ENCODE peak calls at places on chromosomes 4 and X, in nine cellular contexts. One of them, this sample, is unnamed.

GRCh38 chr4:156751486-156751885 is 220.1 kb downstream of the PDGFC start:
- DNase-seq in mesothelial cell of epicardium: no peak
- DNase-seq in EH: peak
- DNase-seq in HFFc6: peak
- DNase-seq in astrocyte of the spinal cord: peak
- DNase-seq in Right ventricle myocardium superior: no peak
- DNase-seq in nucleus accumbens: no peak
- DNase-seq in psoas muscle: no peak
- DNase-seq in posterior vena cava: no peak
- DNase-seq in this sample: no peak

GRCh38 chr4:76611164-76611563 is 176.1 kb downstream of the SHROOM3 start:
- DNase-seq in psoas muscle: no peak
- DNase-seq in mesothelial cell of epicardium: no peak
- DNase-seq in Right ventricle myocardium superior: no peak
- DNase-seq in posterior vena cava: no peak
- DNase-seq in HFFc6: no peak
- DNase-seq in EH: peak
- DNase-seq in astrocyte of the spinal cord: peak
- DNase-seq in nucleus accumbens: no peak
- DNase-seq in this sample: no peak

GRCh38 chr4:139738846-139739613 is 73.4 kb downstream of the MGST2 start:
- DNase-seq in HFFc6: no peak
- DNase-seq in EH: no peak
- DNase-seq in posterior vena cava: no peak
- DNase-seq in Right ventricle myocardium superior: no peak
- DNase-seq in astrocyte of the spinal cord: no peak
- DNase-seq in nucleus accumbens: no peak
- DNase-seq in psoas muscle: no peak
- DNase-seq in mesothelial cell of epicardium: no peak
- DNase-seq in this sample: no peak

GRCh38 chr4:103786014-103786413 is 66.2 kb upstream of the TACR3 start:
- DNase-seq in HFFc6: peak
- DNase-seq in posterior vena cava: no peak
- DNase-seq in psoas muscle: no peak
- DNase-seq in nucleus accumbens: no peak
- DNase-seq in Right ventricle myocardium superior: no peak
- DNase-seq in EH: no peak
- DNase-seq in mesothelial cell of epicardium: no peak
- DNase-seq in astrocyte of the spinal cord: peak
- DNase-seq in this sample: no peak

GRCh38 chr4:17680985-17681920 is 66.8 kb downstream of the MED28 start:
- DNase-seq in Right ventricle myocardium superior: no peak
- DNase-seq in mesothelial cell of epicardium: no peak
- DNase-seq in EH: no peak
- DNase-seq in psoas muscle: no peak
- DNase-seq in HFFc6: no peak
- DNase-seq in nucleus accumbens: no peak
- DNase-seq in posterior vena cava: no peak
- DNase-seq in astrocyte of the spinal cord: no peak
- DNase-seq in this sample: no peak

GRCh38 chrX:16745102-16745501 is 25.7 kb downstream of the SYAP1 start:
- DNase-seq in HFFc6: no peak
- DNase-seq in astrocyte of the spinal cord: no peak
- DNase-seq in Right ventricle myocardium superior: no peak
- DNase-seq in posterior vena cava: no peak
- DNase-seq in psoas muscle: no peak
- DNase-seq in mesothelial cell of epicardium: no peak
- DNase-seq in nucleus accumbens: no peak
- DNase-seq in EH: no peak
- DNase-seq in this sample: no peak

GRCh38 chrX:151790421-151791160 is 56.0 kb downstream of the CNGA2 start:
- DNase-seq in posterior vena cava: no peak
- DNase-seq in Right ventricle myocardium superior: no peak
- DNase-seq in HFFc6: no peak
- DNase-seq in psoas muscle: no peak
- DNase-seq in mesothelial cell of epicardium: no peak
- DNase-seq in astrocyte of the spinal cord: peak
- DNase-seq in nucleus accumbens: no peak
- DNase-seq in EH: peak
- DNase-seq in this sample: no peak

GRCh38 chr4:82758701-82759685 is 39.6 kb downstream of the SCD5 start:
- DNase-seq in astrocyte of the spinal cord: no peak
- DNase-seq in mesothelial cell of epicardium: no peak
- DNase-seq in nucleus accumbens: peak
- DNase-seq in HFFc6: no peak
- DNase-seq in psoas muscle: no peak
- DNase-seq in posterior vena cava: no peak
- DNase-seq in EH: no peak
- DNase-seq in Right ventricle myocardium superior: no peak
- DNase-seq in this sample: no peak

GRCh38 chr4:72843466-72843865 is 226.1 kb downstream of the COX18 start:
- DNase-seq in psoas muscle: no peak
- DNase-seq in mesothelial cell of epicardium: no peak
- DNase-seq in astrocyte of the spinal cord: no peak
- DNase-seq in Right ventricle myocardium superior: no peak
- DNase-seq in EH: peak
- DNase-seq in nucleus accumbens: no peak
- DNase-seq in HFFc6: no peak
- DNase-seq in posterior vena cava: no peak
- DNase-seq in this sample: no peak

GRCh38 chrX:34557733-34558132 is 99.4 kb downstream of the TMEM47 start:
- DNase-seq in EH: no peak
- DNase-seq in HFFc6: no peak
- DNase-seq in astrocyte of the spinal cord: no peak
- DNase-seq in psoas muscle: no peak
- DNase-seq in nucleus accumbens: no peak
- DNase-seq in posterior vena cava: no peak
- DNase-seq in Right ventricle myocardium superior: no peak
- DNase-seq in mesothelial cell of epicardium: no peak
- DNase-seq in this sample: no peak

GRCh38 chrX:2550288-2551020 is 49.7 kb upstream of the DHRSX start:
- DNase-seq in EH: peak
- DNase-seq in HFFc6: peak
- DNase-seq in psoas muscle: no peak
- DNase-seq in astrocyte of the spinal cord: no peak
- DNase-seq in nucleus accumbens: no peak
- DNase-seq in posterior vena cava: no peak
- DNase-seq in mesothelial cell of epicardium: no peak
- DNase-seq in Right ventricle myocardium superior: no peak
- DNase-seq in this sample: no peak

GRCh38 chr4:10640535-10641159 is 43.9 kb downstream of the CLNK start:
- DNase-seq in psoas muscle: no peak
- DNase-seq in Right ventricle myocardium superior: no peak
- DNase-seq in EH: no peak
- DNase-seq in HFFc6: no peak
- DNase-seq in astrocyte of the spinal cord: peak
- DNase-seq in posterior vena cava: no peak
- DNase-seq in mesothelial cell of epicardium: no peak
- DNase-seq in nucleus accumbens: no peak
- DNase-seq in this sample: no peak

GRCh38 chr4:54661156-54661555 is 3.4 kb downstream of the KIT start:
- DNase-seq in Right ventricle myocardium superior: no peak
- DNase-seq in posterior vena cava: no peak
- DNase-seq in HFFc6: peak
- DNase-seq in astrocyte of the spinal cord: peak
- DNase-seq in EH: peak
- DNase-seq in psoas muscle: no peak
- DNase-seq in nucleus accumbens: no peak
- DNase-seq in mesothelial cell of epicardium: no peak
- DNase-seq in this sample: no peak

GRCh38 chr4:174631901-174632758 is 109.8 kb upstream of the HPGD start:
- DNase-seq in astrocyte of the spinal cord: peak
- DNase-seq in Right ventricle myocardium superior: no peak
- DNase-seq in HFFc6: no peak
- DNase-seq in nucleus accumbens: no peak
- DNase-seq in psoas muscle: no peak
- DNase-seq in EH: peak
- DNase-seq in mesothelial cell of epicardium: no peak
- DNase-seq in posterior vena cava: no peak
- DNase-seq in this sample: no peak

GRCh38 chrX:29215251-29215650 is 628.0 kb downstream of the IL1RAPL1 start:
- DNase-seq in EH: no peak
- DNase-seq in astrocyte of the spinal cord: no peak
- DNase-seq in psoas muscle: no peak
- DNase-seq in Right ventricle myocardium superior: no peak
- DNase-seq in posterior vena cava: no peak
- DNase-seq in HFFc6: no peak
- DNase-seq in nucleus accumbens: no peak
- DNase-seq in mesothelial cell of epicardium: no peak
- DNase-seq in this sample: no peak

GRCh38 chr4:8834681-8835220 is 36.9 kb downstream of the HMX1 start:
- DNase-seq in mesothelial cell of epicardium: no peak
- DNase-seq in posterior vena cava: peak
- DNase-seq in HFFc6: no peak
- DNase-seq in psoas muscle: peak
- DNase-seq in nucleus accumbens: no peak
- DNase-seq in Right ventricle myocardium superior: peak
- DNase-seq in astrocyte of the spinal cord: no peak
- DNase-seq in EH: no peak
- DNase-seq in this sample: peak

GRCh38 chr4:120977435-120977997 is 55.0 kb upstream of the PRDM5 start:
- DNase-seq in Right ventricle myocardium superior: no peak
- DNase-seq in HFFc6: peak
- DNase-seq in nucleus accumbens: no peak
- DNase-seq in posterior vena cava: no peak
- DNase-seq in astrocyte of the spinal cord: peak
- DNase-seq in EH: peak
- DNase-seq in mesothelial cell of epicardium: no peak
- DNase-seq in psoas muscle: no peak
- DNase-seq in this sample: no peak

GRCh38 chr4:139295317-139296299 is 5.7 kb upstream of the NAA15 start:
- DNase-seq in mesothelial cell of epicardium: peak
- DNase-seq in nucleus accumbens: peak
- DNase-seq in astrocyte of the spinal cord: peak
- DNase-seq in psoas muscle: peak
- DNase-seq in Right ventricle myocardium superior: peak
- DNase-seq in EH: peak
- DNase-seq in posterior vena cava: peak
- DNase-seq in HFFc6: peak
- DNase-seq in this sample: peak

GRCh38 chr4:126799971-126800722 is 832.6 kb upstream of the INTU start:
- DNase-seq in astrocyte of the spinal cord: peak
- DNase-seq in HFFc6: peak
- DNase-seq in mesothelial cell of epicardium: no peak
- DNase-seq in nucleus accumbens: no peak
- DNase-seq in Right ventricle myocardium superior: no peak
- DNase-seq in posterior vena cava: no peak
- DNase-seq in EH: peak
- DNase-seq in psoas muscle: no peak
- DNase-seq in this sample: no peak

GRCh38 chr4:153205757-153206156 is 1.5 kb downstream of the TRIM2 start:
- DNase-seq in HFFc6: no peak
- DNase-seq in posterior vena cava: no peak
- DNase-seq in Right ventricle myocardium superior: no peak
- DNase-seq in psoas muscle: no peak
- DNase-seq in mesothelial cell of epicardium: no peak
- DNase-seq in nucleus accumbens: no peak
- DNase-seq in EH: peak
- DNase-seq in astrocyte of the spinal cord: peak
- DNase-seq in this sample: peak

GRCh38 chr4:80265571-80266266 is 745 bp upstream of the FGF5 start:
- DNase-seq in mesothelial cell of epicardium: no peak
- DNase-seq in astrocyte of the spinal cord: peak
- DNase-seq in posterior vena cava: peak
- DNase-seq in nucleus accumbens: no peak
- DNase-seq in psoas muscle: no peak
- DNase-seq in HFFc6: peak
- DNase-seq in EH: peak
- DNase-seq in Right ventricle myocardium superior: no peak
- DNase-seq in this sample: no peak

This sample was measured in kidney.